ENCODE peak calls at places on chromosomes 1 and 21, in nine cellular contexts. Y is heart left ventricle, B is mesendoderm, W is endothelial cell of umbilical vein, H is NT2/D1, M is colonic mucosa, F is A673, O is uterus, Q is Caco-2. C is an unnamed sample.

GRCh38 chr1:241408170-241408569 is 51.2 kb upstream of the RGS7 start:
- DNase-seq in O (no peak), W (peak; percentile 38), B (peak; percentile 61), H (no peak), Q (no peak), F (no peak), Y (no peak), M (no peak), C (no peak)

GRCh38 chr1:207968521-207968944 is 57.6 kb upstream of the CD34 start:
- DNase-seq in Y (no peak), H (no peak), M (no peak), F (no peak), Q (no peak), O (no peak), B (no peak), W (no peak), C (no peak)

GRCh38 chr1:70358921-70359564 is 4.5 kb upstream of the ANKRD13C start:
- DNase-seq in O (no peak), F (no peak), B (no peak), W (no peak), H (no peak), Y (no peak), Q (no peak), M (no peak), C (no peak)

GRCh38 chr1:40140211-40140709 is 20.9 kb upstream of the RLF start:
- DNase-seq in O (no peak), H (no peak), F (no peak), Q (peak; percentile 63), W (no peak), B (peak; percentile 45), M (no peak), Y (no peak), C (no peak)

GRCh38 chr1:149995927-149996326 is 14.6 kb downstream of the OTUD7B start:
- DNase-seq in Q (no peak), H (peak; percentile 40), B (peak; percentile 49), W (peak; percentile 51), O (no peak), F (no peak), M (no peak), Y (no peak), C (no peak)

GRCh38 chr1:3545363-3546047 is 65.8 kb downstream of the MEGF6 start:
- DNase-seq in F (no peak), Q (no peak), B (no peak), M (no peak), O (no peak), H (no peak), Y (no peak), W (no peak), C (no peak)

GRCh38 chr21:35046223-35046690 is 2.8 kb downstream of the RUNX1 start:
- DNase-seq in B (no peak), Q (no peak), M (no peak), Y (no peak), F (no peak), W (no peak), H (no peak), O (no peak), C (no peak)

GRCh38 chr21:34639882-34640788 is 25.2 kb upstream of the RCAN1 start:
- DNase-seq in F (no peak), H (no peak), W (no peak), O (no peak), Q (no peak), Y (no peak), M (no peak), B (peak; percentile 50), C (no peak)

GRCh38 chr1:24420547-24420946 is 4.9 kb downstream of the NIPAL3 start:
- DNase-seq in O (no peak), Q (no peak), W (no peak), M (no peak), Y (no peak), H (no peak), B (no peak), F (no peak), C (no peak)

GRCh38 chr1:63317007-63317813 is 5.2 kb upstream of the FOXD3 start:
- DNase-seq in F (peak; percentile 86), H (peak; percentile 90), M (peak; percentile 81), O (no peak), Y (peak; percentile 83), Q (peak; percentile 81), B (peak; percentile 94), W (peak; percentile 54), C (peak; percentile 81)

GRCh38 chr1:155071701-155072100 is 6.9 kb upstream of the EFNA3 start:
- DNase-seq in O (no peak), M (no peak), W (no peak), Y (no peak), Q (no peak), H (no peak), F (no peak), B (peak; percentile 86), C (peak; percentile 78)

GRCh38 chr1:20882837-20883236 is 95.7 kb upstream of the HP1BP3 start:
- DNase-seq in B (no peak), H (no peak), W (no peak), M (no peak), O (no peak), Q (no peak), Y (no peak), F (no peak), C (no peak)

GRCh38 chr1:239952348-239953307 is 139.1 kb upstream of the FMN2 start:
- DNase-seq in Q (no peak), B (peak; percentile 68), O (no peak), W (no peak), F (peak; percentile 15), H (peak; percentile 42), M (no peak), Y (no peak), C (no peak)

GRCh38 chr1:172537366-172537765 is 4.4 kb downstream of the SUCO start:
- DNase-seq in M (no peak), Y (no peak), O (no peak), F (no peak), B (no peak), H (no peak), W (no peak), Q (no peak), C (no peak)

GRCh38 chr1:9150582-9151290 is 21.8 kb upstream of the GPR157 start:
- DNase-seq in H (no peak), W (no peak), Q (no peak), F (no peak), Y (no peak), M (no peak), O (no peak), B (no peak), C (no peak)
- H3K27me3 ChIP-seq in H (no peaks in the 10 kb centered on the region), W (no peaks in the 10 kb centered on the region), Q (no peaks in the 10 kb centered on the region), F (no peaks in the 10 kb centered on the region), Y (no peaks in the 10 kb centered on the region), M (no peaks in the 10 kb centered on the region), O (no peaks in the 10 kb centered on the region), B (no peaks in the 10 kb centered on the region), C (no peaks in the 10 kb centered on the region)

GRCh38 chr21:44322621-44323325 is 16.4 kb downstream of the CFAP410 start:
- DNase-seq in Q (no peak), W (no peak), O (no peak), F (no peak), B (no peak), H (no peak), M (no peak), Y (no peak), C (no peak)
- H3K36me3 ChIP-seq in Q (peaks cover 1% of the 10 kb centered on the region), W (peaks cover 47% of the 10 kb centered on the region), O (no peaks in the 10 kb centered on the region), F (peaks cover 22% of the 10 kb centered on the region), B (peaks cover 2% of the 10 kb centered on the region), H (peaks cover 96% of the 10 kb centered on the region), M (peaks cover 20% of the 10 kb centered on the region), Y (no peaks in the 10 kb centered on the region), C (no peaks in the 10 kb centered on the region)

GRCh38 chr1:112453876-112454275 is 54.9 kb upstream of the WNT2B start:
- DNase-seq in Q (no peak), H (no peak), W (no peak), F (no peak), O (no peak), B (peak; percentile 51), Y (no peak), M (no peak), C (no peak)
- H3K27me3 ChIP-seq in Q (no peaks in the 10 kb centered on the region), H (no peaks in the 10 kb centered on the region), W (no peaks in the 10 kb centered on the region), F (no peaks in the 10 kb centered on the region), O (no peaks in the 10 kb centered on the region), B (no peaks in the 10 kb centered on the region), Y (no peaks in the 10 kb centered on the region), M (no peaks in the 10 kb centered on the region), C (no peaks in the 10 kb centered on the region)

GRCh38 chr1:54741531-54741930 is 22.8 kb downstream of the PARS2 start:
- DNase-seq in W (no peak), Q (no peak), Y (no peak), H (no peak), M (no peak), O (no peak), F (no peak), B (no peak), C (no peak)

GRCh38 chr1:54738244-54738643 is 22.6 kb downstream of the TTC4 start:
- DNase-seq in W (no peak), H (no peak), Q (no peak), Y (no peak), F (no peak), M (no peak), O (no peak), B (no peak), C (no peak)

GRCh38 chr1:54742262-54742661 is 22.1 kb downstream of the PARS2 start:
- DNase-seq in F (no peak), M (no peak), Y (no peak), H (no peak), W (no peak), Q (no peak), O (no peak), B (no peak), C (no peak)

GRCh38 chr1:54736685-54737084 is 21.0 kb downstream of the TTC4 start:
- DNase-seq in Q (no peak), H (no peak), W (no peak), F (no peak), Y (no peak), M (no peak), O (no peak), B (no peak), C (no peak)
- H3K36me3 ChIP-seq in Q (no peaks in the 10 kb centered on the region), H (peaks cover 93% of the 10 kb centered on the region), W (peaks cover 32% of the 10 kb centered on the region), F (peaks cover 32% of the 10 kb centered on the region), Y (peaks cover 26% of the 10 kb centered on the region), M (peaks cover under 1% of the 10 kb centered on the region), O (no peaks in the 10 kb centered on the region), B (peaks cover 9% of the 10 kb centered on the region), C (peaks cover 10% of the 10 kb centered on the region)

DNA sequence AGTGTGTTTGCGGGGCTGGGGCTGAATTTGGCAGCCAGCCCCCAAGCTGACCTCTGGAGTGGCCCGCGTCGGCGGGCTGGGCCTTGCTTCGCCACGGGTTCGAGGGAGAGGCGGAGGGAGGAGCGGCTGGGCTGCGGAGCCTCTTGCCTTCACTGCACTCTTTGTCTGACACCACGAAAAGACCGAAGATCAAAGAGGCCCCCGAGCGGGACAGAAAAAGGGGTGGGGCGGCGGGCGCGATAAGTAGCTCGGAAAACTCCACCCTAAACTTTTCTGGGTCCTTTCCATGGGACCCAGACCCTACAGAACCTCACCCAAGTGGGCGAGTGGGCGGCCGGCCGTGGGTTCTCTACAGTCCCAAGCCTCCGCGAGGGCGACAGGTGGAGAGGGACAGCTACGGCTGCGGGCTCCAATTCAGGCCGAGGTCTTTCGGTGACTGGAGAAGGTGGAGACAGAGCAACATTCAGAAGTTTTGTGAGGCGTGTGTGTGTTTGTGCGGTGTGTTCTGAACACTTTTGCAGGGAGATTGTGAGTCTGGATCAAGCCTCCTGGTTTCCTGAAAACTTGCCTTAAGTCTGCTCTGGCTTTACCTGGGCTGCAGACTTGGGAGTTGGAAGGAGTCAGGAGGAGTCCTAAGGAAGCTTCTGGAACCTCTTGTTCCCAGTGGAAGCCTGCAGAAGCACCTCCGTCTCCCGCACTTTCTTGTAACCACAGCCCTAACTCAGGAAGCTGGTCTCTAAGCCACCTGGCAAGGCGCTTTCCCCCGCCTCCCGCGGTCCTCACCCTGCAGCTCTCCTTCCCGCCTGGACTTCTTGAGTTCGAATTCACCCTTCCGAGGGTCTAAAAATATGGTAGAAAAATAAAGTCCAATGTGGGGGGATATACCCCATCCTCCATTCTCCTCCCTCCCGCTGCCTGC is 14.8 kb downstream of the PAX7 start:
- DNase-seq in Q (no peak), B (peak; percentile 45), F (no peak), H (no peak), W (no peak), M (no peak), O (no peak), Y (no peak), C (no peak)
- H3K27me3 ChIP-seq in Q (peaks cover 4% of the 10 kb centered on the region), B (peaks cover 52% of the 10 kb centered on the region), F (peaks cover 13% of the 10 kb centered on the region), H (peaks cover 88% of the 10 kb centered on the region), W (peaks cover 78% of the 10 kb centered on the region), M (peaks cover 97% of the 10 kb centered on the region), O (peaks cover 4% of the 10 kb centered on the region), Y (peaks cover 98% of the 10 kb centered on the region), C (no peaks in the 10 kb centered on the region)

C was measured in aorta.